ENCODE peak calls at places on chromosomes 11 and 22, in eight cellular contexts. P is stimulated activated CD4-positive, alpha-beta T cell treated with anti-CD3 and anti-CD28 coated beads, Interleukin-2, amount 100 ng/mL, for 48 hours; B is neural progenitor cell; R is NCI-H1092; M is GM20000; A is T-helper 1 cell; K is NCI-H2029; T is GM19239. C is an unnamed sample.

GRCh38 chr11:102836290-102836875 is 7.0 kb downstream of the MMP3 start:
- DNase-seq in K (no peak), R (no peak), T (no peak), M (no peak), P (no peak), A (no peak), B (no peak), C (no peak)

GRCh38 chr22:37922177-37922576 is 16.1 kb downstream of the MICALL1 start:
- DNase-seq in A (no peak), R (no peak), B (no peak), T (no peak), M (no peak), P (no peak), K (no peak), C (no peak)

GRCh38 chr22:46537946-46538815 is 761 bp upstream of the CELSR1 start:
- DNase-seq in P (no peak), A (no peak), B (peak; percentile 79), T (no peak), K (no peak), R (no peak), M (peak; percentile 59), C (no peak)

GRCh38 chr11:82906236-82906635 is 4.7 kb downstream of the DDIAS start:
- DNase-seq in K (peak; percentile 31), M (no peak), A (no peak), R (no peak), P (no peak), T (no peak), B (peak; percentile 42), C (no peak)

GRCh38 chr22:50621948-50622722 is 5.8 kb downstream of the ARSA start:
- DNase-seq in K (peak; percentile 4), M (peak; percentile 37), R (no peak), P (no peak), A (no peak), T (no peak), B (peak; percentile 63), C (no peak)

GRCh38 chr11:31870609-31871309 is 59.6 kb upstream of the PAX6 start:
- DNase-seq in R (peak; percentile 13), B (peak; percentile 95), T (peak; percentile 15), A (no peak), P (peak; percentile 7), K (peak; percentile 33), M (peak; percentile 28), C (peak; percentile 9)

GRCh38 chr22:20022231-20023069 is 1.5 kb downstream of the TANGO2 start:
- DNase-seq in B (no peak), K (no peak), P (no peak), R (no peak), A (no peak), T (no peak), M (no peak), C (no peak)

GRCh38 chr11:119369035-119369925 is 12.2 kb downstream of the USP2 start:
- DNase-seq in A (no peak), B (no peak), M (no peak), K (no peak), P (no peak), T (no peak), R (no peak), C (no peak)

GRCh38 chr11:62680825-62681240 is 2.0 kb upstream of the UBXN1 start:
- DNase-seq in T (peak; percentile 56), R (peak; percentile 40), P (peak; percentile 25), A (no peak), K (peak; percentile 38), M (peak; percentile 73), B (peak; percentile 51), C (no peak)

GRCh38 chr11:55838452-55838851 is at the start of gene OR5D16:
- DNase-seq in P (no peak), A (no peak), B (no peak), K (no peak), R (no peak), T (no peak), M (no peak), C (no peak)

GRCh38 chr11:8757047-8757446 is 74.5 kb downstream of the RPL27A start:
- DNase-seq in P (no peak), B (no peak), A (no peak), K (no peak), T (no peak), M (no peak), R (no peak), C (no peak)

GRCh38 chr11:123740787-123741158 is 687 bp downstream of the ZNF202 start:
- DNase-seq in R (no peak), T (no peak), M (peak; percentile 23), P (no peak), B (no peak), A (no peak), K (no peak), C (no peak)

GRCh38 chr22:29259253-29259899 is 8.4 kb downstream of the RHBDD3 start:
- DNase-seq in M (no peak), R (no peak), K (no peak), T (no peak), P (no peak), B (peak; percentile 38), A (no peak), C (no peak)

GRCh38 chr11:59787255-59787588 is 23.4 kb downstream of the MRPL16 start:
- DNase-seq in A (no peak), P (no peak), T (no peak), K (no peak), M (no peak), R (no peak), B (no peak), C (no peak)

GRCh38 chr11:61505640-61506155 is 2.9 kb upstream of the LRRC10B start:
- DNase-seq in B (no peak), P (no peak), T (no peak), A (no peak), K (no peak), M (no peak), R (no peak), C (no peak)

GRCh38 chr11:34809191-34810106 is 106.7 kb downstream of the APIP start:
- DNase-seq in R (no peak), M (no peak), P (no peak), K (no peak), T (no peak), A (no peak), B (no peak), C (no peak)

GRCh38 chr11:2518112-2518982 is 73.5 kb downstream of the KCNQ1 start:
- DNase-seq in B (peak; percentile 7), K (no peak), A (peak; percentile 11), T (no peak), R (no peak), P (no peak), M (no peak), C (no peak)

GRCh38 chr11:100625041-100625440 is 62.0 kb upstream of the ARHGAP42 start:
- DNase-seq in M (no peak), T (no peak), B (no peak), P (no peak), A (no peak), K (no peak), R (no peak), C (no peak)

GRCh38 chr11:3120071-3120792 is 44.9 kb downstream of the OSBPL5 start:
- DNase-seq in R (no peak), A (no peak), M (no peak), P (no peak), T (no peak), B (no peak), K (no peak), C (no peak)

GRCh38 chr22:18091916-18092526 is 14.2 kb downstream of the PEX26 start:
- DNase-seq in R (no peak), A (no peak), T (no peak), K (no peak), B (no peak), M (no peak), P (no peak), C (peak; percentile 59)

GRCh38 chr11:106186630-106187029 is 109.2 kb downstream of the AASDHPPT start:
- DNase-seq in K (no peak), B (no peak), A (no peak), R (no peak), P (no peak), T (no peak), M (no peak), C (no peak)

GRCh38 chr11:13152736-13153541 is 124.7 kb upstream of the BMAL1 start:
- DNase-seq in R (peak; percentile 24), T (no peak), K (peak; percentile 12), P (no peak), M (no peak), A (no peak), B (peak; percentile 33), C (no peak)

GRCh38 chr22:30007361-30007760 is 72.9 kb upstream of the HORMAD2 start:
- DNase-seq in P (no peak), M (no peak), A (no peak), K (no peak), B (no peak), T (no peak), R (no peak), C (no peak)

GRCh38 chr11:69152748-69153446 is 2.8 kb upstream of the SMIM38 start:
- DNase-seq in T (no peak), M (no peak), K (no peak), A (no peak), P (no peak), B (peak; percentile 42), R (no peak), C (no peak)

GRCh38 chr22:44085743-44086741 is 61.9 kb downstream of the PARVB start:
- DNase-seq in B (peak; percentile 66), P (no peak), K (peak; percentile 90), A (no peak), R (no peak), M (peak; percentile 66), T (peak; percentile 48), C (peak; percentile 34)

GRCh38 chr11:79438631-79439429 is 2.0 kb downstream of the TENM4 start:
- DNase-seq in T (no peak), P (no peak), M (peak; percentile 58), A (no peak), K (no peak), R (peak; percentile 5), B (peak; percentile 63), C (peak; percentile 25)

GRCh38 chr22:39317756-39318506 is 1.5 kb downstream of the RPL3 start:
- DNase-seq in M (no peak), P (no peak), A (no peak), T (no peak), K (no peak), B (no peak), R (no peak), C (no peak)

GRCh38 chr11:20059587-20060021 is 100.7 kb downstream of the DBX1 start:
- DNase-seq in B (no peak), T (no peak), M (no peak), R (no peak), K (no peak), A (no peak), P (no peak), C (no peak)

GRCh38 chr22:45911601-45912271 is 65.2 kb downstream of the WNT7B start:
- DNase-seq in B (no peak), T (no peak), M (no peak), P (no peak), K (peak; percentile 93), A (no peak), R (peak; percentile 49), C (no peak)

GRCh38 chr11:86938900-86939880 is 16.0 kb downstream of the FZD4 start:
- DNase-seq in R (peak; percentile 61), K (peak; percentile 62), A (no peak), P (no peak), B (peak; percentile 58), T (no peak), M (peak; percentile 42), C (no peak)

GRCh38 chr11:72643547-72643946 is 30.7 kb downstream of the PDE2A start:
- DNase-seq in T (no peak), K (no peak), R (no peak), P (no peak), B (no peak), M (no peak), A (no peak), C (no peak)

GRCh38 chr11:109308551-109308950 is 113.4 kb upstream of the C11orf87 start:
- DNase-seq in T (no peak), R (no peak), P (no peak), M (no peak), K (no peak), A (no peak), B (no peak), C (no peak)

GRCh38 chr22:25002241-25002985 is 49.9 kb downstream of the KIAA1671 start:
- DNase-seq in A (no peak), B (no peak), P (no peak), M (no peak), T (no peak), R (no peak), K (no peak), C (no peak)

C was measured in GM06990.